ENCODE peak calls at places on chromosomes 3 and 15, in five cellular contexts. One of them, this sample, is unnamed.

GRCh38 chr15:75989045-75989444 is 23.2 kb downstream of the NRG4 start:
- DNase-seq in fibroblast of pulmonary artery: no peak
- DNase-seq in spleen: no peak
- DNase-seq in CD8-positive, alpha-beta T cell: no peak
- DNase-seq in cardiac fibroblast: no peak
- DNase-seq in this sample: peak; percentile 10

GRCh38 chr3:177777699-177778098 is 580.4 kb upstream of the TBL1XR1 start:
- DNase-seq in fibroblast of pulmonary artery: peak; percentile 55
- DNase-seq in spleen: peak; percentile 73
- DNase-seq in CD8-positive, alpha-beta T cell: peak; percentile 13
- DNase-seq in cardiac fibroblast: peak; percentile 46
- DNase-seq in this sample: no peak

GRCh38 chr15:34588046-34588674 is 4.7 kb upstream of the GOLGA8B start:
- DNase-seq in fibroblast of pulmonary artery: peak; percentile 84
- DNase-seq in spleen: peak; percentile 66
- DNase-seq in CD8-positive, alpha-beta T cell: peak; percentile 55
- DNase-seq in cardiac fibroblast: peak; percentile 85
- DNase-seq in this sample: peak; percentile 60

GRCh38 chr3:177213806-177214528 is 16.7 kb upstream of the TBL1XR1 start:
- DNase-seq in fibroblast of pulmonary artery: no peak
- DNase-seq in spleen: no peak
- DNase-seq in CD8-positive, alpha-beta T cell: no peak
- DNase-seq in cardiac fibroblast: no peak
- DNase-seq in this sample: no peak

GRCh38 chr3:86793786-86794185 is 197.2 kb downstream of the VGLL3 start:
- DNase-seq in fibroblast of pulmonary artery: peak; percentile 97
- DNase-seq in spleen: no peak
- DNase-seq in CD8-positive, alpha-beta T cell: no peak
- DNase-seq in cardiac fibroblast: peak; percentile 93
- DNase-seq in this sample: peak; percentile 90

GRCh38 chr15:79970921-79971434 is at the start of gene BCL2A1:
- DNase-seq in fibroblast of pulmonary artery: peak; percentile 86
- DNase-seq in spleen: peak; percentile 25
- DNase-seq in CD8-positive, alpha-beta T cell: peak; percentile 52
- DNase-seq in cardiac fibroblast: peak; percentile 72
- DNase-seq in this sample: peak; percentile 61

GRCh38 chr3:10437272-10437994 is 68.0 kb downstream of the ATP2B2 start:
- DNase-seq in fibroblast of pulmonary artery: peak; percentile 20
- DNase-seq in spleen: peak; percentile 82
- DNase-seq in CD8-positive, alpha-beta T cell: peak; percentile 52
- DNase-seq in cardiac fibroblast: peak; percentile 10
- DNase-seq in this sample: no peak

GRCh38 chr15:98883504-98883903 is 124.1 kb downstream of the PGPEP1L start:
- DNase-seq in fibroblast of pulmonary artery: no peak
- DNase-seq in spleen: no peak
- DNase-seq in CD8-positive, alpha-beta T cell: no peak
- DNase-seq in cardiac fibroblast: no peak
- DNase-seq in this sample: no peak

GRCh38 chr3:27166888-27167287 is 202.3 kb downstream of the NEK10 start:
- DNase-seq in fibroblast of pulmonary artery: peak; percentile 87
- DNase-seq in spleen: no peak
- DNase-seq in CD8-positive, alpha-beta T cell: no peak
- DNase-seq in cardiac fibroblast: peak; percentile 93
- DNase-seq in this sample: peak; percentile 98

GRCh38 chr3:182713743-182714517 is 79.4 kb upstream of the ATP11B start:
- DNase-seq in fibroblast of pulmonary artery: peak; percentile 87
- DNase-seq in spleen: no peak
- DNase-seq in CD8-positive, alpha-beta T cell: no peak
- DNase-seq in cardiac fibroblast: peak; percentile 85
- DNase-seq in this sample: peak; percentile 47

GRCh38 chr15:62164500-62165028 is 521 bp downstream of the C2CD4B start:
- DNase-seq in fibroblast of pulmonary artery: peak; percentile 47
- DNase-seq in spleen: peak; percentile 76
- DNase-seq in CD8-positive, alpha-beta T cell: no peak
- DNase-seq in cardiac fibroblast: peak; percentile 32
- DNase-seq in this sample: no peak

GRCh38 chr15:62163847-62164499 is 1.1 kb downstream of the C2CD4B start:
- DNase-seq in fibroblast of pulmonary artery: peak; percentile 30
- DNase-seq in spleen: peak; percentile 73
- DNase-seq in CD8-positive, alpha-beta T cell: no peak
- DNase-seq in cardiac fibroblast: peak; percentile 23
- DNase-seq in this sample: no peak

GRCh38 chr15:62165029-62165792 is at the start of gene C2CD4B:
- DNase-seq in fibroblast of pulmonary artery: peak; percentile 80
- DNase-seq in spleen: peak; percentile 81
- DNase-seq in CD8-positive, alpha-beta T cell: no peak
- DNase-seq in cardiac fibroblast: peak; percentile 62
- DNase-seq in this sample: no peak

GRCh38 chr15:62163397-62163796 is 1.7 kb downstream of the C2CD4B start:
- DNase-seq in fibroblast of pulmonary artery: no peak
- DNase-seq in spleen: no peak
- DNase-seq in CD8-positive, alpha-beta T cell: no peak
- DNase-seq in cardiac fibroblast: no peak
- DNase-seq in this sample: no peak

GRCh38 chr15:62165793-62166380 is 802 bp upstream of the C2CD4B start:
- DNase-seq in fibroblast of pulmonary artery: peak; percentile 58
- DNase-seq in spleen: no peak
- DNase-seq in CD8-positive, alpha-beta T cell: no peak
- DNase-seq in cardiac fibroblast: peak; percentile 66
- DNase-seq in this sample: no peak
- H3K4me3 ChIP-seq in fibroblast of pulmonary artery: no peak overlapping the region
- H3K4me3 ChIP-seq in spleen: no peak overlapping the region
- H3K4me3 ChIP-seq in CD8-positive, alpha-beta T cell: no peak overlapping the region
- H3K4me3 ChIP-seq in cardiac fibroblast: no peak overlapping the region
- H3K4me3 ChIP-seq in this sample: no peak overlapping the region

GRCh38 chr15:81181220-81181619 is 15.5 kb upstream of the IL16 start:
- DNase-seq in fibroblast of pulmonary artery: no peak
- DNase-seq in spleen: no peak
- DNase-seq in CD8-positive, alpha-beta T cell: no peak
- DNase-seq in cardiac fibroblast: no peak
- DNase-seq in this sample: no peak

GRCh38 chr15:81182031-81182745 is 14.5 kb upstream of the IL16 start:
- DNase-seq in fibroblast of pulmonary artery: no peak
- DNase-seq in spleen: no peak
- DNase-seq in CD8-positive, alpha-beta T cell: no peak
- DNase-seq in cardiac fibroblast: peak; percentile 56
- DNase-seq in this sample: no peak

GRCh38 chr15:81184188-81184587 is 12.5 kb upstream of the IL16 start:
- DNase-seq in fibroblast of pulmonary artery: no peak
- DNase-seq in spleen: no peak
- DNase-seq in CD8-positive, alpha-beta T cell: peak; percentile 20
- DNase-seq in cardiac fibroblast: peak; percentile 13
- DNase-seq in this sample: peak; percentile 85

GRCh38 chr15:81183403-81183760 is 13.3 kb upstream of the IL16 start:
- DNase-seq in fibroblast of pulmonary artery: no peak
- DNase-seq in spleen: no peak
- DNase-seq in CD8-positive, alpha-beta T cell: no peak
- DNase-seq in cardiac fibroblast: no peak
- DNase-seq in this sample: no peak

GRCh38 chr15:81182746-81183402 is 13.8 kb upstream of the IL16 start:
- DNase-seq in fibroblast of pulmonary artery: no peak
- DNase-seq in spleen: no peak
- DNase-seq in CD8-positive, alpha-beta T cell: no peak
- DNase-seq in cardiac fibroblast: peak; percentile 22
- DNase-seq in this sample: no peak
- TF ChIP-seq CTCF in fibroblast of pulmonary artery: peak; percentile 20
- TF ChIP-seq CTCF in spleen: no peak
- TF ChIP-seq CTCF in CD8-positive, alpha-beta T cell: no peak
- TF ChIP-seq CTCF in cardiac fibroblast: no peak
- TF ChIP-seq CTCF in this sample: peak; percentile 42

GRCh38 chr15:47384776-47385175 is 332.5 kb upstream of the SEMA6D start:
- DNase-seq in fibroblast of pulmonary artery: no peak
- DNase-seq in spleen: no peak
- DNase-seq in CD8-positive, alpha-beta T cell: no peak
- DNase-seq in cardiac fibroblast: no peak
- DNase-seq in this sample: no peak

GRCh38 chr15:47386459-47386858 is 330.8 kb upstream of the SEMA6D start:
- DNase-seq in fibroblast of pulmonary artery: no peak
- DNase-seq in spleen: no peak
- DNase-seq in CD8-positive, alpha-beta T cell: no peak
- DNase-seq in cardiac fibroblast: no peak
- DNase-seq in this sample: no peak

GRCh38 chr15:47384316-47384715 is 333.0 kb upstream of the SEMA6D start:
- DNase-seq in fibroblast of pulmonary artery: peak; percentile 96
- DNase-seq in spleen: no peak
- DNase-seq in CD8-positive, alpha-beta T cell: no peak
- DNase-seq in cardiac fibroblast: peak; percentile 92
- DNase-seq in this sample: peak; percentile 10

GRCh38 chr15:47383102-47383501 is 334.2 kb upstream of the SEMA6D start:
- DNase-seq in fibroblast of pulmonary artery: no peak
- DNase-seq in spleen: no peak
- DNase-seq in CD8-positive, alpha-beta T cell: no peak
- DNase-seq in cardiac fibroblast: no peak
- DNase-seq in this sample: no peak

GRCh38 chr15:47383801-47384200 is 333.5 kb upstream of the SEMA6D start:
- DNase-seq in fibroblast of pulmonary artery: no peak
- DNase-seq in spleen: no peak
- DNase-seq in CD8-positive, alpha-beta T cell: no peak
- DNase-seq in cardiac fibroblast: no peak
- DNase-seq in this sample: no peak
- H3K4me3 ChIP-seq in fibroblast of pulmonary artery: no peak overlapping the region
- H3K4me3 ChIP-seq in spleen: no peak overlapping the region
- H3K4me3 ChIP-seq in CD8-positive, alpha-beta T cell: no peak overlapping the region
- H3K4me3 ChIP-seq in cardiac fibroblast: no peak overlapping the region
- H3K4me3 ChIP-seq in this sample: no peak overlapping the region

DNA sequence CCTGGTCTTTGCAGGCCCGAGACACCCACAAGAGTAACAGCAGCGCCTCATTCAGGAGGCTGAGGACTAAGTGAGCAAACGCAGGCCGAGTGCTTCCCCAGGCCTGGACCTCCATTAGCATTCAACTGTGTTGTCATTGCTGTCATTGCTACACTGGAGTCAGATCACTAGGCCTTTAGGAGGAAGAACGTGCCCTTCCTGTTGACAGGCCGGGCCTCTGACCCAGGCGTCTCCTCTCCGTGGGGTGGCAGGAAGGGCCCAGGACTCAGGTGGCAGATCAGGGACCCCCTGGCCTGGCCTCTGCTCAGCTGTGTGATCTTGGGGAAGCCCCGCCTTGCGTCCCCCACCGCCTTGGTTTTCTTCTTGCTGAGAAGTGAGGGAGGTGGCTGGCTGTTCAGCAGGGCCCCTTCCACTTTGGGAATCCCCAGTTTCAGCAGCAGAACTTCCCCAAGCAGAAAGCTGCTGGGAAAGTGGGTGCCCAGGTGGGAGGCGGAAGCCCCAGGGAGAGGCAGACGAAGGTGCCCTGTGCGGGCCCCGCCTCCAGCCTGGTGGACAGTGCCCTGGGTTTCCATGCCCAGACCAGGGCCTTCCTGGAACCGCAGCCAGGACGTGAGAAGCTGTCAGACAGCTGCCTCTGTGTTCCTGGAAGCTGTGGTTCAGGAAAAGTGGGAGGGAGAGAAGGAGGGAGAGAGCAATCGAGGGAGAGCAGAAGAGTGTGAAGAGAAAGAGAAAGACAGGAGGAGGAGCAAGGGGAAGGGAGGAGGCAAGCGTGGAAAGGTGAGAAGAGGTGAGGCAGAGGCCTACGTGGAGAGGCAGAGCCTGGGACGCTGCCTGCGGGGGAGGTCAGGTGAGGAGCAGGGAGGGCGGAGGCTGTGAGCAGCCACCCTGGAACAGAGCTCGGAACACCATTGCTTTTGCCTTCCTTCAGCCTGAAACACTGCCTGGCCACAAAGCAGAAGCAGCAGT is 18.9 kb downstream of the ZDHHC19 start:
- DNase-seq in fibroblast of pulmonary artery: no peak
- DNase-seq in spleen: peak; percentile 91
- DNase-seq in CD8-positive, alpha-beta T cell: peak; percentile 29
- DNase-seq in cardiac fibroblast: no peak
- DNase-seq in this sample: no peak
- TF ChIP-seq CTCF in fibroblast of pulmonary artery: no peak
- TF ChIP-seq CTCF in spleen: no peak
- TF ChIP-seq CTCF in CD8-positive, alpha-beta T cell: no peak
- TF ChIP-seq CTCF in cardiac fibroblast: no peak
- TF ChIP-seq CTCF in this sample: no peak

GRCh38 chr15:91228890-91229289 is 128.8 kb downstream of the SV2B start:
- DNase-seq in fibroblast of pulmonary artery: no peak
- DNase-seq in spleen: no peak
- DNase-seq in CD8-positive, alpha-beta T cell: no peak
- DNase-seq in cardiac fibroblast: no peak
- DNase-seq in this sample: no peak
- H3K4me3 ChIP-seq in fibroblast of pulmonary artery: no peak overlapping the region
- H3K4me3 ChIP-seq in spleen: no peak overlapping the region
- H3K4me3 ChIP-seq in CD8-positive, alpha-beta T cell: no peak overlapping the region
- H3K4me3 ChIP-seq in cardiac fibroblast: no peak overlapping the region
- H3K4me3 ChIP-seq in this sample: no peak overlapping the region

GRCh38 chr3:14646589-14647413 is 4.8 kb upstream of the CCDC174 start:
- DNase-seq in fibroblast of pulmonary artery: no peak
- DNase-seq in spleen: no peak
- DNase-seq in CD8-positive, alpha-beta T cell: no peak
- DNase-seq in cardiac fibroblast: no peak
- DNase-seq in this sample: no peak
- TF ChIP-seq CTCF in fibroblast of pulmonary artery: peak; percentile 2
- TF ChIP-seq CTCF in spleen: no peak
- TF ChIP-seq CTCF in CD8-positive, alpha-beta T cell: no peak
- TF ChIP-seq CTCF in cardiac fibroblast: no peak
- TF ChIP-seq CTCF in this sample: peak; percentile 18

GRCh38 chr15:65778269-65778668 is 13.8 kb downstream of the DENND4A start:
- DNase-seq in fibroblast of pulmonary artery: no peak
- DNase-seq in spleen: no peak
- DNase-seq in CD8-positive, alpha-beta T cell: no peak
- DNase-seq in cardiac fibroblast: no peak
- DNase-seq in this sample: no peak
- H3K4me3 ChIP-seq in fibroblast of pulmonary artery: no peak overlapping the region
- H3K4me3 ChIP-seq in spleen: no peak overlapping the region
- H3K4me3 ChIP-seq in CD8-positive, alpha-beta T cell: no peak overlapping the region
- H3K4me3 ChIP-seq in cardiac fibroblast: no peak overlapping the region
- H3K4me3 ChIP-seq in this sample: no peak overlapping the region

GRCh38 chr15:64751464-64751863 is 23.9 kb downstream of the RBPMS2 start:
- DNase-seq in fibroblast of pulmonary artery: no peak
- DNase-seq in spleen: no peak
- DNase-seq in CD8-positive, alpha-beta T cell: no peak
- DNase-seq in cardiac fibroblast: no peak
- DNase-seq in this sample: no peak
- TF ChIP-seq CTCF in fibroblast of pulmonary artery: no peak
- TF ChIP-seq CTCF in spleen: no peak
- TF ChIP-seq CTCF in CD8-positive, alpha-beta T cell: no peak
- TF ChIP-seq CTCF in cardiac fibroblast: no peak
- TF ChIP-seq CTCF in this sample: no peak